ENCODE peak calls at places on chromosome 5, in seven cellular contexts. Z, U, G, E, Q, Y and D are unnamed samples.

GRCh38 chr5:179975713-179976030 is 68.0 kb upstream of the TBC1D9B start:
- DNase-seq in Y (no peak), U (no peak), Q (no peak), Z (no peak), E (no peak), G (no peak), D (no peak)

GRCh38 chr5:54769072-54769471 is 216.3 kb downstream of the ESM1 start:
- DNase-seq in U (no peak), Y (no peak), Z (no peak), Q (no peak), E (no peak), G (no peak), D (no peak)

GRCh38 chr5:1161108-1161831 is 40.1 kb upstream of the SLC6A19 start:
- DNase-seq in Q (peak), G (no peak), Z (no peak), U (no peak), E (no peak), Y (no peak), D (no peak)

GRCh38 chr5:124841829-124842712 is 95.6 kb upstream of the ZNF608 start:
- DNase-seq in E (no peak), U (no peak), Z (no peak), Y (no peak), G (peak), Q (no peak), D (no peak)

GRCh38 chr5:89556215-89557009 is 673.4 kb upstream of the MEF2C start:
- DNase-seq in U (no peak), E (no peak), G (peak), Y (no peak), Z (no peak), Q (peak), D (no peak)

GRCh38 chr5:150152636-150153462 is 2.8 kb downstream of the PDGFRB start:
- DNase-seq in E (no peak), U (no peak), G (peak), Q (no peak), Y (no peak), Z (no peak), D (no peak)

GRCh38 chr5:181198106-181198685 is 6.8 kb downstream of the TRIM7 start:
- DNase-seq in Z (no peak), G (no peak), Y (peak), U (no peak), Q (no peak), E (no peak), D (no peak)

GRCh38 chr5:178142642-178143041 is 11.0 kb downstream of the NHP2 start:
- DNase-seq in U (no peak), Q (no peak), G (no peak), Y (no peak), E (no peak), Z (no peak), D (no peak)

GRCh38 chr5:135458921-135459331 is 6.8 kb upstream of the TIFAB start:
- DNase-seq in Y (peak), Z (no peak), Q (peak), G (peak), E (no peak), U (no peak), D (no peak)

GRCh38 chr5:32387841-32388240 is 56.7 kb downstream of the ZFR start:
- DNase-seq in G (no peak), Y (no peak), E (no peak), Q (no peak), Z (no peak), U (no peak), D (no peak)

GRCh38 chr5:170622933-170623332 is 119.1 kb downstream of the KCNIP1 start:
- DNase-seq in G (no peak), Z (no peak), Y (peak), Q (no peak), U (no peak), E (no peak), D (no peak)

GRCh38 chr5:33490071-33490665 is 49.4 kb downstream of the TARS1 start:
- DNase-seq in G (no peak), Y (no peak), E (no peak), Z (no peak), Q (no peak), U (no peak), D (no peak)

GRCh38 chr5:56346717-56347116 is 113.6 kb upstream of the ANKRD55 start:
- DNase-seq in Y (no peak), Q (no peak), E (no peak), Z (no peak), U (no peak), G (no peak), D (no peak)

GRCh38 chr5:173515526-173515925 is 100.9 kb downstream of the BOD1 start:
- DNase-seq in U (no peak), G (peak), Y (no peak), Z (no peak), Q (peak), E (no peak), D (no peak)

GRCh38 chr5:172418847-172419810 is 35.2 kb downstream of the SH3PXD2B start:
- DNase-seq in E (no peak), Q (no peak), Z (no peak), U (no peak), G (no peak), Y (no peak), D (no peak)

GRCh38 chr5:129506950-129507349 is 46.9 kb downstream of the ADAMTS19 start:
- DNase-seq in E (no peak), Z (no peak), U (no peak), G (no peak), Q (no peak), Y (no peak), D (no peak)

GRCh38 chr5:128538249-128539037 is 398 bp upstream of the FBN2 start:
- DNase-seq in Q (peak), U (peak), E (peak), Y (peak), G (peak), Z (peak), D (peak)

GRCh38 chr5:159463590-159464321 is 133.5 kb upstream of the IL12B start:
- DNase-seq in U (no peak), Y (no peak), E (no peak), G (peak), Q (peak), Z (no peak), D (no peak)

GRCh38 chr5:169767938-169768337 is 130.9 kb downstream of the DOCK2 start:
- DNase-seq in E (no peak), U (no peak), G (no peak), Y (no peak), Z (no peak), Q (no peak), D (no peak)

GRCh38 chr5:163401271-163401670 is 36.1 kb upstream of the CCNG1 start:
- DNase-seq in Q (no peak), Y (no peak), U (no peak), Z (no peak), G (no peak), E (no peak), D (no peak)

GRCh38 chr5:171318026-171318425 is 9.0 kb downstream of the TLX3 start:
- DNase-seq in E (no peak), U (no peak), G (no peak), Y (no peak), Z (no peak), Q (no peak), D (no peak)

GRCh38 chr5:5781335-5781734 is 358.9 kb downstream of the ICE1 start:
- DNase-seq in E (no peak), U (no peak), Q (no peak), Z (no peak), G (no peak), Y (no peak), D (no peak)

GRCh38 chr5:149271717-149272558 is at the start of gene AFAP1L1:
- DNase-seq in Y (peak), G (peak), Q (peak), E (no peak), U (peak), Z (peak), D (peak)

GRCh38 chr5:138922494-138922893 is 47.4 kb upstream of the LRRTM2 start:
- DNase-seq in G (no peak), Y (no peak), Z (peak), U (no peak), E (no peak), Q (no peak), D (no peak)

GRCh38 chr5:453725-454481 is 10.9 kb downstream of the EXOC3 start:
- DNase-seq in U (no peak), Y (peak), Z (no peak), G (no peak), E (no peak), Q (no peak), D (no peak)

GRCh38 chr5:108560581-108560980 is 178.7 kb upstream of the FBXL17 start:
- DNase-seq in Z (no peak), Q (peak), U (no peak), G (peak), Y (no peak), E (no peak), D (no peak)

GRCh38 chr5:96934291-96934694 is 1.6 kb upstream of the LNPEP start:
- DNase-seq in E (no peak), G (no peak), U (no peak), Z (no peak), Y (no peak), Q (peak), D (no peak)

GRCh38 chr5:172351240-172351778 is 67.7 kb upstream of the UBTD2 start:
- DNase-seq in U (no peak), G (no peak), E (no peak), Q (no peak), Z (no peak), Y (no peak), D (no peak)

GRCh38 chr5:1494780-1495524 is 28.8 kb downstream of the LPCAT1 start:
- DNase-seq in Z (no peak), Q (no peak), G (no peak), Y (peak), U (no peak), E (peak), D (no peak)

GRCh38 chr5:73483676-73484075 is 14.6 kb upstream of the BTF3 start:
- DNase-seq in Q (no peak), Z (no peak), G (no peak), Y (no peak), U (no peak), E (no peak), D (no peak)

GRCh38 chr5:94440015-94440414 is 178.4 kb downstream of the KIAA0825 start:
- DNase-seq in Z (no peak), G (peak), Q (no peak), U (no peak), Y (no peak), E (no peak), D (no peak)

GRCh38 chr5:179293276-179293675 is 52.0 kb downstream of the ADAMTS2 start:
- DNase-seq in E (no peak), Z (no peak), Y (peak), Q (no peak), G (no peak), U (no peak), D (no peak)

GRCh38 chr5:172860520-172861443 is 26.7 kb downstream of the ERGIC1 start:
- DNase-seq in E (no peak), U (no peak), G (peak), Z (no peak), Q (peak), Y (peak), D (no peak)

GRCh38 chr5:157390179-157390923 is 69.7 kb upstream of the NIPAL4 start:
- DNase-seq in E (no peak), G (peak), U (no peak), Z (no peak), Y (no peak), Q (peak), D (no peak)

GRCh38 chr5:52708463-52708862 is 79.3 kb upstream of the ITGA1 start:
- DNase-seq in Y (no peak), G (peak), Q (peak), Z (no peak), E (no peak), U (no peak), D (no peak)

GRCh38 chr5:56900858-56901578 is 8.4 kb upstream of the SETD9 start:
- DNase-seq in Y (no peak), U (peak), G (peak), Z (peak), E (peak), Q (peak), D (peak)

GRCh38 chr5:169577966-169578365 is 5.6 kb upstream of the SPDL1 start:
- DNase-seq in E (no peak), Q (peak), Z (no peak), G (peak), U (no peak), Y (no peak), D (no peak)

GRCh38 chr5:75203604-75204003 is 33.1 kb downstream of the ANKRD31 start:
- DNase-seq in Q (no peak), G (no peak), U (no peak), Y (no peak), E (no peak), Z (no peak), D (no peak)

GRCh38 chr5:114308017-114308416 is 53.9 kb upstream of the KCNN2 start:
- DNase-seq in E (no peak), Q (no peak), Y (no peak), U (no peak), Z (no peak), G (no peak), D (no peak)

GRCh38 chr5:114308508-114308907 is 53.4 kb upstream of the KCNN2 start:
- DNase-seq in Y (no peak), U (no peak), Q (no peak), E (no peak), G (no peak), Z (no peak), D (no peak)

GRCh38 chr5:114310666-114311065 is 51.2 kb upstream of the KCNN2 start:
- DNase-seq in Q (no peak), E (no peak), Z (no peak), U (no peak), Y (no peak), G (no peak), D (no peak)

DNA sequence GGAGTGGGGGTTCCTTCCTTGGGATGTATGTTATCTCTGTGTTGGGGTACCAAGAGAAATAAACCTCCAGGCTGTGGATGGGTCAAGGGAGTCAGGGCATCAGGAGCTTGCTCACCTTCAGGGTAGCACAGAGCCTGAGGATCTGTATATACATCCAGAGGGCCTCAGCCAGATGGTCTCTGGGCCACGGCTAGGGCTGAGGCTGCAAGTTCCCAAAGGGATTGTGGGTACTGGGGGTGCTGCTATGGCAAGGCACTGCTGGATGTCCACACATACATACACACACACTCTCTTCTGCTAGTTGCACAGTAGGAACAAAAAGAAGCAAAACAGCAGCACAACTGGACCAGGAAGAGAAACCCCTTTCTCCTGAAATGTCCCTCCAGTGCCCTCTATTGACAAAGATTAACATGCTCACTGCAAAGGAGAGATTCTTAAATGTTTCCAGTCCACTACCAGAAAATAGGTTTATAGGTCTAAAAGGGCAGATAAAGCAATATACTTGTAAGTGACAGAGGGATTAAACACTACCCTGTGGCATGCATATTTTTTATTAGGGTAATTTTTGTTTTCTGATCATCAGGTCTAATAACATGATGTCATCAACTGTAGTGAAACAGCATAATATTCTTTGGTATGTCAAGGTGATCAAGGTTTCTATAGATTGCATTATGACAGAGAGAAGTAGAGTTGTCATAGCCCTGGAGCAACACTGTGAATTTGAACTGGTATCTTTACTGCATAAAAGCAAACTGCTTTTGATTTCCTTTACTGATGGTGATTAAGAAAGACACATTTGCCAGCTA is 56.3 kb upstream of the KCNN2 start:
- DNase-seq in Q (peak), Z (peak), E (peak), Y (no peak), G (peak), U (no peak), D (peak)
- TF ChIP-seq CTCF in Q (peak), Z (peak), E (peak), Y (no peak), G (peak), U (peak), D (no peak)

GRCh38 chr5:9626955-9627354 is 3.2 kb downstream of the TAS2R1 start:
- DNase-seq in Z (no peak), Q (no peak), G (no peak), E (no peak), U (no peak), Y (no peak), D (no peak)
- TF ChIP-seq CTCF in Z (no peak), Q (no peak), G (no peak), E (no peak), U (no peak), Y (no peak), D (no peak)

DNA sequence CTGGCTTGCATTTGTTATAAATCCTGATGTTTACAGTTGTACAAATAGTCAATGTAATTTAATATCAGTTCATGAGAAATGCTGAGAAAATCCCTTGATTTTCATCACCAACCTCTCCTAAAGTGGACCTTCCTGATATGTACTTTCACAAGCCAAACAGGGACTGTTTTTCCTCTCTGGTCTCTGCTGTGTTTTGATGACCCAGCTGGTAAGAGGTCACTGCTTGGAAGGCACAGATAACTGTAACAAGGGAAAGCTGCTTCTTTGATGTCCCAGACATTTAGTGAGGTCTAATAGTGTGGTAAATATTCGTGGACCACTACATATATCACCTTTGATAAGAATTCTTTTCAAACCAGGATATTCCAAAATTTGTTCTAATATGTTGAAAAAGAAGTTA is 68.7 kb upstream of the HAPLN1 start:
- DNase-seq in Z (no peak), G (no peak), U (no peak), Y (no peak), E (no peak), Q (no peak), D (no peak)
- TF ChIP-seq CTCF in Z (no peak), G (no peak), U (no peak), Y (no peak), E (no peak), Q (no peak), D (no peak)

GRCh38 chr5:43396762-43397304 is 15.4 kb downstream of the CCL28 start:
- DNase-seq in Z (peak), U (no peak), G (peak), Q (peak), Y (peak), E (peak), D (peak)

GRCh38 chr5:43400082-43400481 is 12.1 kb downstream of the CCL28 start:
- DNase-seq in E (no peak), G (peak), Q (peak), U (no peak), Y (no peak), Z (no peak), D (no peak)

DNA sequence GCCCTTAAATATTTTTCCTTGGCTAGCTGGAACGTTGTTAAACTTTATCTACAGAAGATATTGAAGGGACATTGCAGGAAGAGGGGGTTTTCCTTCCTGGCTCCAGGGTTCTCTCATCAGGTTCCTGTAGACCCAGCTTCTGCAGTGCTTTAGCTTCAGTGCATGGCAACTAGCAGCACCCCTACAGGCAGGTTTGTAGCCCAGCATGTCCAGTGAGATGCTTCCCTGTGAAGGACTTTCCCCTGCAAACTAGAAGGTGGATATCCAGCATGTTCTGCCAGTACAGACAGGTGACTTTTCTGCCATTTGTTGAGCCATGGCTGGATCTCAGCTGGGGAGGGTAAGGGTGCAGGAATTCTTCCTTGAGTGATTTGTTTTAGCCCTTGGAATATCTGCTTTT is 10.4 kb downstream of the CCL28 start:
- DNase-seq in G (peak), Q (peak), U (no peak), Z (no peak), E (no peak), Y (no peak), D (no peak)
- TF ChIP-seq CTCF in G (peak), Q (peak), U (no peak), Z (no peak), E (no peak), Y (no peak), D (no peak)

GRCh38 chr5:72453260-72453775 is 53.9 kb downstream of the ZNF366 start:
- DNase-seq in E (no peak), U (no peak), Z (no peak), Y (no peak), G (no peak), Q (no peak), D (no peak)
- TF ChIP-seq CTCF in E (no peak), U (no peak), Z (no peak), Y (no peak), G (no peak), Q (no peak), D (no peak)

DNA sequence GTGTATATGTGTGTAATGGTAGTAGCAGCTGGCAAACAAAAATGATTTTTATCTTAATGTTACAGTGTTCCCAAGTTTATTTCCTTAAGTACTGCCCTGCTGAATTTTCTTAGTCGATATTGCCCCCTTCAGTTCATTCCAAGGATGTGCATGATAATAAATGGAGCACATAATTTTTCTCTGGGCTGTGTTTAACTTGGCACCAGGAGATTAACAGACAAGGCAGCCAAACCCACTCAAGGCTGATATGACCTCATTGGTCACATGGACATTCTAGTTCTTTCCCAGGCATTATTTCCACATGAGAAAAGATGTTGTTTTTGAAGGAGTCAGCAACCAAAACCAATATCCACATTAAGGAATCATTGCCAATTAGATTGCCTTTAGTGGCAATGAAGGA is 61.8 kb downstream of the COX7C start:
- DNase-seq in Q (peak), G (peak), Y (no peak), E (peak), Z (peak), U (peak), D (no peak)
- TF ChIP-seq CTCF in Q (peak), G (peak), Y (peak), E (peak), Z (peak), U (peak), D (peak)